ENCODE peak calls at places on chromosome 1, in four cellular contexts. One of them, this sample, is unnamed.

GRCh38 chr1:111204211-111204883 is 3.9 kb upstream of the DENND2D start:
- DNase-seq in hypothalamus: no peak
- DNase-seq in NCI-H2029: peak
- DNase-seq in AG04449: no peak
- DNase-seq in this sample: no peak

GRCh38 chr1:96596226-96596625 is 125.4 kb upstream of the PTBP2 start:
- DNase-seq in hypothalamus: no peak
- DNase-seq in NCI-H2029: no peak
- DNase-seq in AG04449: no peak
- DNase-seq in this sample: peak

GRCh38 chr1:47991187-47991586 is 6.0 kb downstream of the TRABD2B start:
- DNase-seq in hypothalamus: no peak
- DNase-seq in NCI-H2029: no peak
- DNase-seq in AG04449: no peak
- DNase-seq in this sample: no peak

GRCh38 chr1:57489342-57490036 is 65.6 kb upstream of the DAB1 start:
- DNase-seq in hypothalamus: no peak
- DNase-seq in NCI-H2029: no peak
- DNase-seq in AG04449: peak
- DNase-seq in this sample: peak

GRCh38 chr1:114718661-114719423 is 2.3 kb upstream of the NRAS start:
- DNase-seq in hypothalamus: no peak
- DNase-seq in NCI-H2029: no peak
- DNase-seq in AG04449: peak
- DNase-seq in this sample: no peak

GRCh38 chr1:116066868-116067563 is 44.2 kb upstream of the MAB21L3 start:
- DNase-seq in hypothalamus: no peak
- DNase-seq in NCI-H2029: no peak
- DNase-seq in AG04449: peak
- DNase-seq in this sample: no peak

GRCh38 chr1:21397813-21398188 is 42.1 kb upstream of the NBPF3 start:
- DNase-seq in hypothalamus: no peak
- DNase-seq in NCI-H2029: no peak
- DNase-seq in AG04449: no peak
- DNase-seq in this sample: no peak

GRCh38 chr1:76770979-76771378 is 96.3 kb upstream of the ST6GALNAC5 start:
- DNase-seq in hypothalamus: no peak
- DNase-seq in NCI-H2029: peak
- DNase-seq in AG04449: no peak
- DNase-seq in this sample: no peak

GRCh38 chr1:11898831-11899467 is 27.3 kb downstream of the KIAA2013 start:
- DNase-seq in hypothalamus: no peak
- DNase-seq in NCI-H2029: no peak
- DNase-seq in AG04449: no peak
- DNase-seq in this sample: no peak

GRCh38 chr1:112957133-112957812 is 1.3 kb upstream of the SLC16A1 start:
- DNase-seq in hypothalamus: peak
- DNase-seq in NCI-H2029: peak
- DNase-seq in AG04449: peak
- DNase-seq in this sample: no peak